ENCODE peak calls at places on chromosome 18, in four cellular contexts. Q is transverse colon, G is tibial nerve, Z is IMR-90. C is an unnamed sample.

GRCh38 chr18:35775887-35776286 is 194.3 kb downstream of the GALNT1 start:
- DNase-seq in Z (peak), Q (no peak), G (no peak), C (no peak)

GRCh38 chr18:7236899-7237298 is 6.0 kb downstream of the LRRC30 start:
- DNase-seq in Q (no peak), G (no peak), Z (no peak), C (no peak)

GRCh38 chr18:9735879-9736278 is 27.8 kb downstream of the RAB31 start:
- DNase-seq in Z (no peak), G (no peak), Q (no peak), C (no peak)

GRCh38 chr18:33804258-33804657 is 226.2 kb downstream of the ASXL3 start:
- DNase-seq in Q (no peak), G (peak), Z (peak), C (no peak)

GRCh38 chr18:45874501-45875184 is 49.2 kb downstream of the SIGLEC15 start:
- DNase-seq in Z (peak), G (no peak), Q (peak), C (no peak)

GRCh38 chr18:36415606-36416005 is 118.1 kb downstream of the FHOD3 start:
- DNase-seq in Z (no peak), G (no peak), Q (no peak), C (no peak)

GRCh38 chr18:51621103-51621969 is 423.9 kb upstream of the MEX3C start:
- DNase-seq in G (peak), Z (no peak), Q (peak), C (no peak)

GRCh38 chr18:63074987-63075404 is 244.6 kb downstream of the BCL2 start:
- DNase-seq in Z (peak), G (peak), Q (peak), C (peak)

GRCh38 chr18:74276609-74277008 is 15.2 kb downstream of the CYB5A start:
- DNase-seq in Q (no peak), Z (no peak), G (no peak), C (no peak)

GRCh38 chr18:13455960-13456471 is 237.5 kb downstream of the LDLRAD4 start:
- DNase-seq in Z (no peak), Q (no peak), G (no peak), C (no peak)

GRCh38 chr18:49561377-49562193 is at the start of gene LIPG:
- DNase-seq in G (no peak), Q (peak), Z (peak), C (no peak)
- TF ChIP-seq POLR2A in G (no peak), Q (peak), Z (no peak), C (peak)

GRCh38 chr18:3216987-3217386 is 2.8 kb downstream of the MYOM1 start:
- DNase-seq in G (no peak), Z (no peak), Q (no peak), C (no peak)

GRCh38 chr18:3218817-3219216 is 951 bp downstream of the MYOM1 start:
- DNase-seq in G (no peak), Z (no peak), Q (no peak), C (no peak)

GRCh38 chr18:3217930-3218647 is 1.7 kb downstream of the MYOM1 start:
- DNase-seq in G (no peak), Z (no peak), Q (peak), C (no peak)

GRCh38 chr18:3221496-3221895 is 1.7 kb upstream of the MYOM1 start:
- DNase-seq in Q (no peak), G (no peak), Z (no peak), C (no peak)

GRCh38 chr18:3219621-3220335 is at the start of gene MYOM1:
- DNase-seq in G (no peak), Z (no peak), Q (no peak), C (no peak)
- TF ChIP-seq POLR2A in G (no peak), Z (no peak), Q (no peak), C (no peak)

GRCh38 chr18:23460285-23461273 is 7.5 kb downstream of the RIOK3 start:
- DNase-seq in Z (no peak), Q (peak), G (no peak), C (no peak)
- TF ChIP-seq POLR2A in Z (no peak), Q (peak), G (no peak), C (no peak)

GRCh38 chr18:10949655-10950054 is 199.7 kb downstream of the PIEZO2 start:
- DNase-seq in G (no peak), Z (peak), Q (no peak), C (no peak)
- TF ChIP-seq POLR2A in G (no peak), Z (no peak), Q (no peak), C (no peak)

DNA sequence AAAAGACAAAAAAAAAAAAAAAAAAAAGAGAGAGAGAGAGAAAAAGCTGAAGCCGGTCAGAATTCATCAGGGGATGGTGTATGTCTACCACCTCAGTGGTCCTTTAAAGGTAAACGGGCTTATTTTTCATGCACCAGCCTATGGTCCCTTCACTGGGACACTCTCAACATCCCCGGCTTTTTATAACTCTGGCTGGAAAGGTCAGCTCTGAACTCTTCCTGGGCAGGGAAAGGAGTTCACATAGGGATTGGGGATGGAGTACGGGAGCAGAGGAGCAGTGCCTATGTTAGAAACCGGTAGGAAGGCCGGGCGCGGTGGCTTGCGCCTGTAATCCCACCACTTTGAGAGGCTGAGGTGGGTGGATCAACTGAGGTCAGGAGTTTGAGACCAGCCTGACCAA is 10.3 kb upstream of the MALT1 start:
- DNase-seq in G (no peak), Q (no peak), Z (no peak), C (no peak)
- TF ChIP-seq POLR2A in G (no peak), Q (no peak), Z (no peak), C (no peak)

GRCh38 chr18:55322176-55322735 is 265.7 kb downstream of the TCF4 start:
- DNase-seq in G (peak), Q (peak), Z (peak), C (no peak)
- TF ChIP-seq POLR2A in G (peak), Q (peak), Z (peak), C (no peak)